ENCODE peak calls at places on chromosomes 5 and 9, in eight cellular contexts. J is psoas muscle; S is C1 segment of cervical spinal cord; O is NCI-H69; H is HEK293T; B is iPS DF 19.7; P is activated naive CD4-positive, alpha-beta T cell treated with Interleukin-2 at 50 U/mL for 16 hours; I is tibial nerve. R is an unnamed sample.

GRCh38 chr5:73096239-73096575 is 24.2 kb upstream of the TMEM171 start:
- DNase-seq in J (no peak), H (no peak), B (no peak), S (no peak), P (no peak), I (no peak), O (no peak), R (no peak)

GRCh38 chr9:136351237-136351800 is 12.2 kb downstream of the DNLZ start:
- DNase-seq in B (no peak), P (no peak), J (no peak), I (no peak), H (no peak), S (no peak), O (no peak), R (no peak)

GRCh38 chr5:136030252-136030651 is 1.5 kb downstream of the TGFBI start:
- DNase-seq in H (no peak), I (no peak), P (no peak), J (no peak), O (no peak), S (no peak), B (no peak), R (no peak)

GRCh38 chr9:91034976-91035824 is 233.6 kb downstream of the SYK start:
- DNase-seq in P (no peak), O (no peak), I (no peak), H (no peak), B (no peak), J (no peak), S (no peak), R (no peak)

GRCh38 chr5:54325610-54326311 is 15.4 kb upstream of the ARL15 start:
- DNase-seq in O (peak), H (no peak), B (no peak), J (no peak), I (no peak), S (no peak), P (no peak), R (peak)

GRCh38 chr5:111930905-111931461 is 174.0 kb upstream of the NREP start:
- DNase-seq in H (no peak), B (no peak), J (no peak), O (no peak), P (no peak), S (no peak), I (no peak), R (no peak)

GRCh38 chr5:80937591-80937990 is 22.6 kb upstream of the RASGRF2 start:
- DNase-seq in O (no peak), B (no peak), H (no peak), S (no peak), J (no peak), I (no peak), P (no peak), R (no peak)

GRCh38 chr5:140576776-140577201 is 12.2 kb downstream of the SLC35A4 start:
- DNase-seq in I (no peak), H (no peak), O (no peak), S (no peak), P (no peak), B (no peak), J (no peak), R (no peak)

GRCh38 chr5:43432486-43433365 is 20.5 kb upstream of the CCL28 start:
- DNase-seq in J (peak), B (no peak), I (peak), H (no peak), S (no peak), P (no peak), O (peak), R (no peak)

GRCh38 chr5:78699565-78700143 is 51.1 kb upstream of the LHFPL2 start:
- DNase-seq in S (no peak), P (no peak), I (no peak), J (peak), H (no peak), O (no peak), B (no peak), R (no peak)

GRCh38 chr9:100322954-100323536 is 29.7 kb downstream of the TEX10 start:
- DNase-seq in I (peak), P (peak), H (peak), O (peak), J (no peak), B (no peak), S (peak), R (peak)

GRCh38 chr9:97740848-97741821 is 44.0 kb upstream of the XPA start:
- DNase-seq in H (peak), I (no peak), S (no peak), P (peak), B (peak), O (peak), J (peak), R (peak)

GRCh38 chr9:103902263-103902662 is 191.8 kb upstream of the SMC2 start:
- DNase-seq in B (no peak), H (no peak), P (no peak), J (no peak), O (no peak), I (no peak), S (no peak), R (no peak)

GRCh38 chr5:37840036-37840909 is at the start of gene GDNF:
- DNase-seq in P (no peak), I (no peak), H (peak), S (peak), B (no peak), O (peak), J (peak), R (peak)

GRCh38 chr5:80215523-80215922 is 40.3 kb downstream of the SERINC5 start:
- DNase-seq in P (no peak), H (no peak), I (no peak), S (no peak), J (no peak), B (no peak), O (no peak), R (no peak)

GRCh38 chr5:60092671-60093422 is 199.3 kb upstream of the PDE4D start:
- DNase-seq in B (no peak), P (no peak), I (no peak), J (no peak), S (no peak), H (no peak), O (no peak), R (no peak)

GRCh38 chr9:15299374-15299939 is 7.6 kb downstream of the TTC39B start:
- DNase-seq in P (peak), I (no peak), O (no peak), S (no peak), H (no peak), J (no peak), B (no peak), R (no peak)